ENCODE peak calls at places on chromosomes 2 and 18, in six cellular contexts. T is memory B cell; W is stimulated activated CD8-positive, alpha-beta memory T cell treated with anti-CD3 and anti-CD28 coated beads, Interleukin-2, amount 100 ng/mL, for 1 hour; L is RWPE1; O is WTC11; Z is tibial nerve. U is an unnamed sample.

GRCh38 chr18:73047688-73048087 is 179.9 kb upstream of the NETO1 start:
- DNase-seq in T (no peak), W (no peak), L (no peak), O (no peak), Z (no peak), U (no peak)

GRCh38 chr2:134586289-134586980 is 132.4 kb downstream of the TMEM163 start:
- DNase-seq in T (peak), W (no peak), L (no peak), O (no peak), Z (no peak), U (no peak)

GRCh38 chr2:207487650-207488315 is 42.0 kb upstream of the CREB1 start:
- DNase-seq in T (no peak), W (no peak), L (peak), O (no peak), Z (no peak), U (no peak)

GRCh38 chr2:73020657-73021370 is 50.7 kb downstream of the SFXN5 start:
- DNase-seq in T (no peak), W (no peak), L (no peak), O (no peak), Z (no peak), U (no peak)

GRCh38 chr2:101401906-101402305 is 14.6 kb upstream of the CREG2 start:
- DNase-seq in T (no peak), W (no peak), L (no peak), O (no peak), Z (no peak), U (no peak)

GRCh38 chr18:51110073-51110797 is 80.2 kb downstream of the SMAD4 start:
- DNase-seq in T (peak), W (peak), L (peak), O (peak), Z (peak), U (no peak)

GRCh38 chr2:238108423-238109201 is 8.5 kb downstream of the ESPNL start:
- DNase-seq in T (no peak), W (no peak), L (no peak), O (peak), Z (no peak), U (peak)

GRCh38 chr2:36696533-36696932 is at the start of gene VIT:
- DNase-seq in T (no peak), W (no peak), L (no peak), O (no peak), Z (no peak), U (no peak)

GRCh38 chr2:240319855-240320560 is 115.5 kb upstream of the GPC1 start:
- DNase-seq in T (no peak), W (no peak), L (peak), O (no peak), Z (no peak), U (no peak)

GRCh38 chr2:158487419-158487818 is 30.7 kb downstream of the PKP4 start:
- DNase-seq in T (no peak), W (no peak), L (no peak), O (no peak), Z (no peak), U (no peak)

GRCh38 chr18:58887613-58887963 is 22.9 kb downstream of the ZNF532 start:
- DNase-seq in T (peak), W (no peak), L (no peak), O (no peak), Z (peak), U (peak)

GRCh38 chr2:80852808-80853139 is 548.2 kb upstream of the LRRTM1 start:
- DNase-seq in T (no peak), W (no peak), L (no peak), O (peak), Z (no peak), U (no peak)

GRCh38 chr2:25251461-25252273 is 83.3 kb upstream of the POMC start:
- DNase-seq in T (peak), W (no peak), L (peak), O (peak), Z (no peak), U (no peak)

GRCh38 chr2:16617282-16618266 is 48.1 kb downstream of the CYRIA start:
- DNase-seq in T (no peak), W (no peak), L (peak), O (peak), Z (no peak), U (no peak)

GRCh38 chr2:61419129-61419528 is 51.8 kb downstream of the USP34 start:
- DNase-seq in T (no peak), W (no peak), L (no peak), O (no peak), Z (no peak), U (no peak)

GRCh38 chr2:174787485-174788205 is 23.4 kb upstream of the CHRNA1 start:
- DNase-seq in T (no peak), W (no peak), L (no peak), O (peak), Z (no peak), U (no peak)

GRCh38 chr18:44680271-44681038 is at the start of gene SETBP1:
- DNase-seq in T (peak), W (no peak), L (peak), O (peak), Z (peak), U (no peak)

GRCh38 chr18:32624182-32624723 is 148.6 kb downstream of the KLHL14 start:
- DNase-seq in T (no peak), W (no peak), L (no peak), O (no peak), Z (no peak), U (no peak)

GRCh38 chr2:235812185-235812670 is 318.4 kb downstream of the AGAP1 start:
- DNase-seq in T (no peak), W (no peak), L (no peak), O (no peak), Z (no peak), U (no peak)

GRCh38 chr2:237886702-237887481 is 27.5 kb downstream of the RAMP1 start:
- DNase-seq in T (no peak), W (no peak), L (no peak), O (no peak), Z (peak), U (no peak)

GRCh38 chr2:25347205-25347815 is 5.6 kb upstream of the DNMT3A start:
- DNase-seq in T (no peak), W (no peak), L (peak), O (no peak), Z (no peak), U (no peak)

GRCh38 chr2:166239548-166239947 is 111.7 kb upstream of the SCN1A start:
- DNase-seq in T (no peak), W (no peak), L (peak), O (no peak), Z (no peak), U (no peak)

GRCh38 chr2:63425606-63426005 is 162.7 kb downstream of the WDPCP start:
- DNase-seq in T (no peak), W (no peak), L (no peak), O (no peak), Z (no peak), U (no peak)

GRCh38 chr2:232838406-232838874 is 31.6 kb upstream of the SNORC start:
- DNase-seq in T (peak), W (peak), L (peak), O (no peak), Z (no peak), U (peak)

GRCh38 chr18:8153887-8154583 is 455.2 kb upstream of the RAB12 start:
- DNase-seq in T (no peak), W (no peak), L (peak), O (no peak), Z (no peak), U (no peak)

GRCh38 chr2:230226090-230226551 is 585 bp downstream of the SP140 start:
- DNase-seq in T (peak), W (no peak), L (no peak), O (no peak), Z (no peak), U (peak)

GRCh38 chr2:82344670-82345069 is 2040.1 kb upstream of the LRRTM1 start:
- DNase-seq in T (no peak), W (no peak), L (peak), O (no peak), Z (no peak), U (no peak)

GRCh38 chr2:158715352-158715751 is 79.8 kb upstream of the DAPL1 start:
- DNase-seq in T (no peak), W (no peak), L (no peak), O (no peak), Z (no peak), U (no peak)

GRCh38 chr2:219569041-219569440 is 2.3 kb downstream of the OBSL1 start:
- DNase-seq in T (no peak), W (no peak), L (no peak), O (no peak), Z (no peak), U (no peak)

GRCh38 chr2:178844690-178845089 is 37.5 kb upstream of the TTN start:
- DNase-seq in T (no peak), W (no peak), L (no peak), O (no peak), Z (no peak), U (no peak)

GRCh38 chr2:144780983-144781382 is 261.1 kb upstream of the ZEB2 start:
- DNase-seq in T (no peak), W (no peak), L (no peak), O (no peak), Z (no peak), U (no peak)

GRCh38 chr2:97919858-97920257 is 75.9 kb downstream of the TMEM131 start:
- DNase-seq in T (no peak), W (no peak), L (no peak), O (peak), Z (no peak), U (no peak)

GRCh38 chr2:109176489-109176888 is 47.5 kb downstream of the SH3RF3 start:
- DNase-seq in T (no peak), W (no peak), L (no peak), O (no peak), Z (no peak), U (no peak)

GRCh38 chr18:8450013-8450412 is 159.2 kb upstream of the RAB12 start:
- DNase-seq in T (no peak), W (no peak), L (no peak), O (peak), Z (no peak), U (no peak)

GRCh38 chr18:456361-456821 is 44.1 kb downstream of the COLEC12 start:
- DNase-seq in T (no peak), W (no peak), L (no peak), O (no peak), Z (peak), U (no peak)

GRCh38 chr18:51290864-51291263 is 93.4 kb upstream of the MEX3C start:
- DNase-seq in T (no peak), W (no peak), L (no peak), O (no peak), Z (no peak), U (no peak)